ENCODE peak calls at places on chromosomes 11 and 22, in ten cellular contexts. Y is lung microvascular endothelial cell; E is memory B cell; O is keratinocyte; K is NCI-H1105 treated with DMSO at 0.1 percent for 48 hours; N is ELR; M is C1 segment of cervical spinal cord; W is activated CD8-positive, alpha-beta memory T cell treated with anti-CD3 and anti-CD28 coated beads for 48 hours; F is iPS DF 19.7; J is iris pigment epithelial cell. I is an unnamed sample.

GRCh38 chr11:17314232-17314547 is 37.4 kb upstream of the NCR3LG1 start:
- DNase-seq in Y (no peak), E (no peak), O (no peak), K (peak), N (peak), M (no peak), W (no peak), F (no peak), J (peak), I (no peak)

GRCh38 chr11:72224587-72225410 is at the start of gene INPPL1:
- DNase-seq in Y (peak), E (peak), O (no peak), K (peak), N (peak), M (no peak), W (no peak), F (no peak), J (peak), I (peak)

GRCh38 chr22:47604563-47604962 is 842.1 kb downstream of the TBC1D22A start:
- DNase-seq in Y (no peak), E (no peak), O (no peak), K (no peak), N (no peak), M (no peak), W (no peak), F (no peak), J (no peak), I (no peak)

GRCh38 chr11:10309163-10310093 is 4.6 kb downstream of the ADM start:
- DNase-seq in Y (peak), E (no peak), O (no peak), K (peak), N (peak), M (no peak), W (no peak), F (no peak), J (peak), I (no peak)

GRCh38 chr11:19193916-19194315 is 7.9 kb downstream of the CSRP3 start:
- DNase-seq in Y (no peak), E (no peak), O (no peak), K (no peak), N (no peak), M (no peak), W (no peak), F (no peak), J (peak), I (no peak)

GRCh38 chr11:71185411-71185810 is 67.0 kb downstream of the SHANK2 start:
- DNase-seq in Y (no peak), E (no peak), O (no peak), K (no peak), N (no peak), M (no peak), W (no peak), F (no peak), J (no peak), I (no peak)

GRCh38 chr11:17766590-17766989 is 32.0 kb downstream of the KCNC1 start:
- DNase-seq in Y (no peak), E (no peak), O (no peak), K (no peak), N (no peak), M (no peak), W (no peak), F (no peak), J (no peak), I (no peak)

GRCh38 chr11:123135863-123136446 is 59.1 kb downstream of the CLMP start:
- DNase-seq in Y (no peak), E (no peak), O (no peak), K (no peak), N (no peak), M (no peak), W (no peak), F (no peak), J (no peak), I (no peak)